ENCODE peak calls at places on chromosomes 2 and 18, in five cellular contexts. W, V, R, O and B are unnamed samples.

GRCh38 chr18:45993441-45993840 is 26.3 kb upstream of the EPG5 start:
- DNase-seq in O (no peak), W (peak; percentile 71), R (no peak), V (peak; percentile 75), B (peak; percentile 72)

GRCh38 chr2:223797073-223797472 is 40.3 kb downstream of the AP1S3 start:
- DNase-seq in R (no peak), W (peak; percentile 80), V (peak; percentile 64), O (no peak), B (peak; percentile 76)

GRCh38 chr2:155840661-155841060 is 491.9 kb downstream of the NR4A2 start:
- DNase-seq in V (no peak), R (no peak), O (no peak), W (peak; percentile 67), B (no peak)

GRCh38 chr2:3613524-3613905 is 18.6 kb downstream of the COLEC11 start:
- DNase-seq in W (no peak), V (no peak), O (no peak), R (no peak), B (no peak)

GRCh38 chr2:240799183-240799740 is 20.8 kb downstream of the KIF1A start:
- DNase-seq in V (no peak), O (no peak), W (no peak), R (no peak), B (no peak)

GRCh38 chr2:16716051-16716450 is 50.4 kb upstream of the CYRIA start:
- DNase-seq in R (no peak), O (no peak), V (no peak), W (no peak), B (peak; percentile 8)

GRCh38 chr2:225137971-225138370 is 95.7 kb upstream of the DOCK10 start:
- DNase-seq in O (no peak), R (no peak), V (no peak), W (peak; percentile 8), B (no peak)

GRCh38 chr2:1603521-1603920 is 140.8 kb downstream of the PXDN start:
- DNase-seq in O (no peak), W (no peak), V (no peak), R (no peak), B (no peak)

GRCh38 chr2:187499941-187500532 is 52.0 kb upstream of the CALCRL start:
- DNase-seq in R (no peak), V (peak; percentile 79), W (peak; percentile 79), O (peak; percentile 61), B (peak; percentile 43)